ENCODE peak calls at places on chromosome 2, in six cellular contexts. K, M, I, U, D and V are unnamed samples. For H3K4me1, the result is how much of the 10 kb centered on the place peaks cover.

GRCh38 chr2:121688820-121689219 is 39.6 kb upstream of the CLASP1 start:
- DNase-seq in K (no peak), M (no peak), I (no peak), U (no peak), D (no peak), V (no peak)

GRCh38 chr2:26534098-26534864 is 56.4 kb upstream of the OTOF start:
- DNase-seq in K (no peak), M (no peak), I (no peak), U (no peak), D (no peak), V (no peak)

GRCh38 chr2:1642066-1642861 is 102.1 kb downstream of the PXDN start:
- DNase-seq in K (no peak), M (peak), I (no peak), U (no peak), D (peak), V (no peak)

GRCh38 chr2:28263690-28264089 is 129.0 kb upstream of the FOSL2 start:
- DNase-seq in K (no peak), M (no peak), I (no peak), U (peak), D (no peak), V (no peak)

GRCh38 chr2:166314022-166314759 is 61.6 kb downstream of the SCN9A start:
- DNase-seq in K (peak), M (peak), I (peak), U (no peak), D (peak), V (no peak)

GRCh38 chr2:189558516-189559263 is 21.9 kb downstream of the SLC40A1 start:
- DNase-seq in K (no peak), M (no peak), I (no peak), U (no peak), D (no peak), V (no peak)

GRCh38 chr2:178280261-178280852 is 86.0 kb downstream of the OSBPL6 start:
- DNase-seq in K (peak), M (peak), I (peak), U (peak), D (peak), V (peak)

GRCh38 chr2:150487537-150488429 is at the start of gene RND3:
- DNase-seq in K (peak), M (peak), I (peak), U (peak), D (peak), V (peak)

GRCh38 chr2:204550738-204551137 is 5.5 kb downstream of the PARD3B start:
- DNase-seq in K (peak), M (peak), I (peak), U (no peak), D (peak), V (no peak)

GRCh38 chr2:167637726-167638125 is 609.7 kb downstream of the STK39 start:
- DNase-seq in K (peak), M (no peak), I (no peak), U (no peak), D (no peak), V (no peak)

GRCh38 chr2:150133623-150134022 is 353.8 kb downstream of the RND3 start:
- DNase-seq in K (peak), M (peak), I (peak), U (no peak), D (peak), V (no peak)

GRCh38 chr2:121530210-121530562 is 494 bp upstream of the RNU4ATAC start:
- DNase-seq in K (peak), M (no peak), I (peak), U (peak), D (peak), V (no peak)

GRCh38 chr2:182447843-182448242 is 21.0 kb upstream of the PDE1A start:
- DNase-seq in K (no peak), M (peak), I (peak), U (no peak), D (peak), V (no peak)

GRCh38 chr2:8608411-8608954 is 73.4 kb upstream of the ID2 start:
- DNase-seq in K (no peak), M (no peak), I (peak), U (no peak), D (peak), V (no peak)

GRCh38 chr2:45889053-45889452 is 237.6 kb downstream of the PRKCE start:
- DNase-seq in K (no peak), M (peak), I (no peak), U (peak), D (no peak), V (peak)

GRCh38 chr2:71678874-71679273 is 225.5 kb downstream of the DYSF start:
- DNase-seq in K (no peak), M (no peak), I (no peak), U (no peak), D (no peak), V (no peak)

GRCh38 chr2:127208313-127208712 is 11.8 kb downstream of the CYP27C1 start:
- DNase-seq in K (peak), M (peak), I (peak), U (peak), D (peak), V (no peak)

GRCh38 chr2:85785027-85785822 is 31.4 kb downstream of the ATOH8 start:
- DNase-seq in K (no peak), M (peak), I (peak), U (peak), D (peak), V (no peak)

GRCh38 chr2:168239281-168239680 is 8.1 kb downstream of the STK39 start:
- DNase-seq in K (no peak), M (no peak), I (no peak), U (no peak), D (no peak), V (no peak)

GRCh38 chr2:141015339-141016047 is 1115.3 kb downstream of the LRP1B start:
- DNase-seq in K (no peak), M (peak), I (no peak), U (peak), D (peak), V (no peak)

GRCh38 chr2:24342110-24342910 is 18.0 kb downstream of the ITSN2 start:
- DNase-seq in K (no peak), M (no peak), I (no peak), U (no peak), D (peak), V (peak)

GRCh38 chr2:129748653-129749052 is 230.8 kb upstream of the RAB6C start:
- DNase-seq in K (peak), M (no peak), I (no peak), U (peak), D (no peak), V (peak)

GRCh38 chr2:176822060-176822459 is 390.5 kb upstream of the HNRNPA3 start:
- DNase-seq in K (no peak), M (no peak), I (no peak), U (no peak), D (no peak), V (no peak)

GRCh38 chr2:173770936-173771678 is 194.1 kb downstream of the SP3 start:
- DNase-seq in K (no peak), M (no peak), I (no peak), U (peak), D (no peak), V (no peak)

GRCh38 chr2:105737980-105738657 is 6.6 kb upstream of the NCK2 start:
- DNase-seq in K (peak), M (no peak), I (peak), U (no peak), D (no peak), V (no peak)

GRCh38 chr2:236341721-236342120 is 77.5 kb upstream of the ASB18 start:
- DNase-seq in K (no peak), M (no peak), I (no peak), U (peak), D (no peak), V (no peak)
- H3K4me2 ChIP-seq in K (no peak), M (no peak), I (no peak), U (no peak), D (no peak), V (no peak)

GRCh38 chr2:128347701-128348504 is 29.2 kb upstream of the HS6ST1 start:
- DNase-seq in K (peak), M (peak), I (peak), U (peak), D (peak), V (no peak)

GRCh38 chr2:128346291-128346690 is 27.6 kb upstream of the HS6ST1 start:
- DNase-seq in K (no peak), M (no peak), I (no peak), U (no peak), D (no peak), V (no peak)

GRCh38 chr2:128348505-128349065 is 29.9 kb upstream of the HS6ST1 start:
- DNase-seq in K (no peak), M (no peak), I (no peak), U (no peak), D (no peak), V (no peak)

GRCh38 chr2:128345436-128346165 is 26.9 kb upstream of the HS6ST1 start:
- DNase-seq in K (no peak), M (no peak), I (no peak), U (no peak), D (no peak), V (no peak)

DNA sequence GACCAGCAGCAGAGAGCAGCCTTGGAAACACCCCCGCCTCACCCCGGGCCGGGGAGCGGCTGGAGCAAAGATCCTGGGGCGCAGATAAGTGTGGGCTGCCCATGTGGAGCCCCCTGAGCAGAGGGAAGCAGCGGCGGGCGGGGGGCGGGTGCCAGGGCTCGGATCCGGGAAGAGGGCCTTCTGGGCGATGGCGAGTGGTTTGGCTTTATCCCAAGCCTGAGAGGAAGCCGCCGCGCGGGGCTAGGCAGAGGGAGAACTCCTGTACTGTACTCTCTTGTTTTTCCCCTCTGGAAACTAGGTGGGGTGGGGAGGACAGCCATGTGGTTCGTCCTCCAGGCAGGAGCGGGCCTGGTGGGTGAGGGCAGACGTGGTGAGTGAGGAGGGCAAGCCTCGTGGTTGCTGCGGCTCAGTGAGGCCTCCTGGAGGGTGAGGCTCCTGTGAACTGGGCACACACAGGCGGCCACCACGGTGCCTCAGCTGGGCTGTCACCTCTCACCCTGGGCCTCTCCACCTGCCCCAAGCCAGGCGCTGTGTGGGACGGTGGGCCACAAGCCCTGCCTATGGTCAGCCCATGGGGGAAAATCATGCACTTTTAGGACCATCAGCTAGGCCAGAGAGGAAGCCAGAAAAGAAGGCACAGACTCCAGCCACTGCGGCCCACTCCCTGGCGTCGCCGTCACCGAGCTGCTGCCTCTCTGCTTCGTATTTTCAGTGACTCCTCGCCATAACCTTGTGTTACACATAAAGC is 28.3 kb upstream of the HS6ST1 start:
- DNase-seq in K (no peak), M (no peak), I (no peak), U (no peak), D (no peak), V (no peak)
- H3K27ac ChIP-seq in K (no peak), M (no peak), I (no peak), U (no peak), D (no peak), V (no peak)

GRCh38 chr2:25400576-25401241 is 59.0 kb upstream of the DNMT3A start:
- DNase-seq in K (no peak), M (no peak), I (no peak), U (no peak), D (no peak), V (no peak)
- H3K4me1 ChIP-seq in K (under half), M (under half), I (under half), U (under half), D (under half), V (half or more)

DNA sequence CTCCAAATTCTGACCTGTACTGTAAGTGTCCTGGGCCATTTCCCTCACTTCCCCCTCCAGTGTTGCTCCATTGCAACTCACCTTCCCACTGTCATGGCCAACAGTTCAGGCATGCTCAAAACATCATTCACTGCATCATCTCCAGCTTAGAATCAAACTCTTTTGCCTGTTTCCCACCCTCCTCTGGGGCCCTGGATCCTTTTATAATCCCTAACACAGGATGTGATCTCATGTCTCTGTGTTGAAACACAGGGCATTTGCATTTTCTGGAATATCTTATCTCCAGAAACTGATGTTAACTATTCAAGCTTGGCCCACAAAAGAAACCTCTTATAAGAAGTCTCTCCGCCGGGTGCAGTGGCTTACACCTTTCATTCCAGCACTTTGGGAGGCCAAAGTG is 3.0 kb downstream of the DPP4 start:
- DNase-seq in K (no peak), M (no peak), I (no peak), U (no peak), D (no peak), V (no peak)
- H3K4me2 ChIP-seq in K (no peak), M (no peak), I (peak), U (no peak), D (no peak), V (no peak)

GRCh38 chr2:241375300-241375699 is 19.2 kb downstream of the FARP2 start:
- DNase-seq in K (peak), M (no peak), I (no peak), U (no peak), D (no peak), V (no peak)

GRCh38 chr2:241376808-241377207 is 20.7 kb downstream of the FARP2 start:
- DNase-seq in K (no peak), M (no peak), I (no peak), U (no peak), D (peak), V (no peak)

GRCh38 chr2:241368643-241369042 is 12.6 kb downstream of the FARP2 start:
- DNase-seq in K (no peak), M (no peak), I (no peak), U (no peak), D (no peak), V (no peak)

GRCh38 chr2:241372376-241372992 is 16.4 kb downstream of the FARP2 start:
- DNase-seq in K (no peak), M (peak), I (no peak), U (no peak), D (no peak), V (no peak)

GRCh38 chr2:241373449-241373848 is 17.4 kb downstream of the FARP2 start:
- DNase-seq in K (no peak), M (no peak), I (no peak), U (no peak), D (no peak), V (peak)
- H3K27ac ChIP-seq in K (no peak), M (no peak), I (no peak), U (no peak), D (no peak), V (peak)

DNA sequence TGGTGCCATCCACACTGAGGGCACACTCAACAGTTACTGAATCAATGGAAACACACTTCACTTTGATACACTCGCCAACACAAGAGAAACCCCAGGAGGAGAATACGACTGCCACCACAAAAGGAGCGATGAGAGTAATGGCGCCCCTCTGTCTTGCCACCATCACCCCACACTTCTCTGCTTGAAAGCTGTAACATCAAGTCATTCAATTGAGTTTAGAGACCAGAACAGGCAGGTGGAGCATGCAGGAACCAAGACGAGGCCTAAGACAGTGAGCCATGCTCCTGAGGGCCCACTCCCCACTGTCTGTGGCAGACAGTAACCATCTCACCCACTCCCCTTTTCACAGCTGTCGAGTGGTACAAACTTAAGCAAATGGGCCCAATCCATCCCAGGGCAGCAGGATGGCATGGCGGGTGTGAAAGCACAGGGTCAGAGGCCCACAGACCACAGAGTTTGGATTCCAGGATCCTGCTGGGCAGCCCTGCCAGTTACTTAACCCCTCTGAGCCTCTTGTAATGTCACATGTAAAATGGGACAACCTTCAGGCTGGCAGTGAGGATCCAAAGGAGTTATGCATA is 101.9 kb downstream of the TNS1 start:
- DNase-seq in K (no peak), M (no peak), I (no peak), U (no peak), D (no peak), V (no peak)
- H3K4me1 ChIP-seq in K (under half), M (under half), I (under half), U (under half), D (half or more), V (under half)

GRCh38 chr2:111618577-111618930 is 265.4 kb downstream of the ANAPC1 start:
- DNase-seq in K (no peak), M (peak), I (peak), U (no peak), D (no peak), V (no peak)

GRCh38 chr2:111616651-111617218 is 267.3 kb downstream of the ANAPC1 start:
- DNase-seq in K (no peak), M (no peak), I (no peak), U (no peak), D (no peak), V (no peak)

GRCh38 chr2:111617299-111617803 is 266.6 kb downstream of the ANAPC1 start:
- DNase-seq in K (peak), M (peak), I (peak), U (no peak), D (peak), V (no peak)

GRCh38 chr2:111617804-111618576 is 266.0 kb downstream of the ANAPC1 start:
- DNase-seq in K (no peak), M (peak), I (peak), U (no peak), D (no peak), V (no peak)

GRCh38 chr2:111618953-111619902 is 264.8 kb downstream of the ANAPC1 start:
- DNase-seq in K (no peak), M (peak), I (peak), U (peak), D (no peak), V (peak)
- H3K4me2 ChIP-seq in K (no peak), M (no peak), I (peak), U (no peak), D (no peak), V (no peak)

GRCh38 chr2:224408676-224409075 is 6.8 kb upstream of the FAM124B start:
- DNase-seq in K (no peak), M (no peak), I (no peak), U (no peak), D (no peak), V (no peak)
- H3K27ac ChIP-seq in K (no peak), M (no peak), I (no peak), U (no peak), D (no peak), V (no peak)

DNA sequence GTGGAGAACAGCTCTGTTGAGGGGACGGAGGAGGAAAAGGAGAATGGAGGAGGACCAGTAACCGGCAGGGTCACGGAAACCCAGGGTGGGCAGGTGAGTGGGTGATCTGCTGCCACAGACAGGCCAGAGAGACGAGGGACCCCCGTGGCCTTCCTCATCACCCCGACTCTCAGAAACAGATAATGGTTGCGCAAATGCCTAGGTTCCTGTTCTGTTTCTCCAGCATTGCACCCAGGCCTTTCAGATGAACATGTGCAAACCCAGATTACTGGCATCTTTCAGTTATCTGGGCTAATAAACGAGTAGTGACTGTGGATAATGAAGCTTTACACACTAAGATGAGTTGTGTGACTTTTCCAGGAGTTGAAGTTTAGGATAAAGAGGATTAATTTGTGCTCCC is 46.5 kb downstream of the TET3 start:
- DNase-seq in K (no peak), M (no peak), I (no peak), U (no peak), D (no peak), V (no peak)
- H3K4me1 ChIP-seq in K (under half), M (under half), I (under half), U (under half), D (under half), V (under half)

GRCh38 chr2:236745420-236746210 is 176.0 kb downstream of the ACKR3 start:
- DNase-seq in K (peak), M (peak), I (peak), U (peak), D (peak), V (no peak)
- H3K4me2 ChIP-seq in K (peak), M (no peak), I (peak), U (no peak), D (peak), V (no peak)